ENCODE peak calls at places on chromosomes 13 and 19, in ten cellular contexts. One of them, this sample, is unnamed.

GRCh38 chr13:50444726-50445125 is 398.8 kb downstream of the DLEU7 start:
- DNase-seq in K562: no peak
- DNase-seq in endothelial cell: no peak
- DNase-seq in retinal pigment epithelial cell: no peak
- DNase-seq in HFF-Myc: no peak
- DNase-seq in spleen: no peak
- DNase-seq in cardiac muscle cell: no peak
- DNase-seq in dorsolateral prefrontal cortex: no peak
- DNase-seq in H9: no peak
- DNase-seq in progenitor cell of endocrine pancreas: no peak
- DNase-seq in this sample: no peak

GRCh38 chr19:19115954-19116353 is 22.3 kb downstream of the TMEM161A start:
- DNase-seq in retinal pigment epithelial cell: no peak
- DNase-seq in K562: peak
- DNase-seq in progenitor cell of endocrine pancreas: no peak
- DNase-seq in HFF-Myc: no peak
- DNase-seq in endothelial cell: peak
- DNase-seq in dorsolateral prefrontal cortex: no peak
- DNase-seq in spleen: no peak
- DNase-seq in H9: peak
- DNase-seq in cardiac muscle cell: peak
- DNase-seq in this sample: peak

GRCh38 chr13:41613984-41614581 is 156.7 kb downstream of the RGCC start:
- DNase-seq in HFF-Myc: peak
- DNase-seq in dorsolateral prefrontal cortex: peak
- DNase-seq in H9: no peak
- DNase-seq in progenitor cell of endocrine pancreas: no peak
- DNase-seq in spleen: no peak
- DNase-seq in K562: no peak
- DNase-seq in cardiac muscle cell: peak
- DNase-seq in retinal pigment epithelial cell: peak
- DNase-seq in endothelial cell: peak
- DNase-seq in this sample: no peak

GRCh38 chr13:25807562-25807961 is 244.3 kb downstream of the SHISA2 start:
- DNase-seq in K562: no peak
- DNase-seq in H9: no peak
- DNase-seq in dorsolateral prefrontal cortex: no peak
- DNase-seq in spleen: no peak
- DNase-seq in progenitor cell of endocrine pancreas: no peak
- DNase-seq in cardiac muscle cell: no peak
- DNase-seq in retinal pigment epithelial cell: no peak
- DNase-seq in endothelial cell: no peak
- DNase-seq in HFF-Myc: no peak
- DNase-seq in this sample: no peak

GRCh38 chr13:93547886-93548285 is 321.3 kb downstream of the GPC6 start:
- DNase-seq in HFF-Myc: no peak
- DNase-seq in retinal pigment epithelial cell: no peak
- DNase-seq in dorsolateral prefrontal cortex: no peak
- DNase-seq in cardiac muscle cell: no peak
- DNase-seq in K562: no peak
- DNase-seq in progenitor cell of endocrine pancreas: no peak
- DNase-seq in endothelial cell: no peak
- DNase-seq in H9: no peak
- DNase-seq in spleen: no peak
- DNase-seq in this sample: no peak

GRCh38 chr19:8473652-8474476 is 28.6 kb downstream of the PRAM1 start:
- DNase-seq in H9: no peak
- DNase-seq in cardiac muscle cell: no peak
- DNase-seq in dorsolateral prefrontal cortex: no peak
- DNase-seq in retinal pigment epithelial cell: no peak
- DNase-seq in progenitor cell of endocrine pancreas: no peak
- DNase-seq in spleen: no peak
- DNase-seq in K562: no peak
- DNase-seq in endothelial cell: no peak
- DNase-seq in HFF-Myc: no peak
- DNase-seq in this sample: no peak

GRCh38 chr13:43377955-43378354 is 354.6 kb downstream of the DNAJC15 start:
- DNase-seq in HFF-Myc: no peak
- DNase-seq in H9: no peak
- DNase-seq in K562: no peak
- DNase-seq in endothelial cell: no peak
- DNase-seq in progenitor cell of endocrine pancreas: no peak
- DNase-seq in dorsolateral prefrontal cortex: no peak
- DNase-seq in spleen: no peak
- DNase-seq in cardiac muscle cell: peak
- DNase-seq in retinal pigment epithelial cell: no peak
- DNase-seq in this sample: no peak

GRCh38 chr13:112074139-112074710 is 7.3 kb downstream of the SOX1 start:
- DNase-seq in K562: no peak
- DNase-seq in spleen: no peak
- DNase-seq in H9: no peak
- DNase-seq in endothelial cell: no peak
- DNase-seq in progenitor cell of endocrine pancreas: no peak
- DNase-seq in cardiac muscle cell: no peak
- DNase-seq in HFF-Myc: no peak
- DNase-seq in retinal pigment epithelial cell: no peak
- DNase-seq in dorsolateral prefrontal cortex: no peak
- DNase-seq in this sample: no peak

GRCh38 chr19:3968556-3969434 is 2.1 kb downstream of the DAPK3 start:
- DNase-seq in dorsolateral prefrontal cortex: no peak
- DNase-seq in cardiac muscle cell: peak
- DNase-seq in endothelial cell: peak
- DNase-seq in HFF-Myc: peak
- DNase-seq in H9: peak
- DNase-seq in K562: peak
- DNase-seq in retinal pigment epithelial cell: peak
- DNase-seq in progenitor cell of endocrine pancreas: peak
- DNase-seq in spleen: no peak
- DNase-seq in this sample: peak

GRCh38 chr19:6414033-6414643 is 10.5 kb downstream of the KHSRP start:
- DNase-seq in cardiac muscle cell: no peak
- DNase-seq in retinal pigment epithelial cell: no peak
- DNase-seq in dorsolateral prefrontal cortex: no peak
- DNase-seq in endothelial cell: no peak
- DNase-seq in HFF-Myc: no peak
- DNase-seq in H9: peak
- DNase-seq in K562: peak
- DNase-seq in spleen: no peak
- DNase-seq in progenitor cell of endocrine pancreas: no peak
- DNase-seq in this sample: no peak

GRCh38 chr19:16496613-16496983 is 404 bp downstream of the C19orf44 start:
- DNase-seq in progenitor cell of endocrine pancreas: no peak
- DNase-seq in retinal pigment epithelial cell: peak
- DNase-seq in dorsolateral prefrontal cortex: no peak
- DNase-seq in H9: no peak
- DNase-seq in HFF-Myc: no peak
- DNase-seq in endothelial cell: no peak
- DNase-seq in K562: peak
- DNase-seq in spleen: no peak
- DNase-seq in cardiac muscle cell: peak
- DNase-seq in this sample: no peak

GRCh38 chr19:28285078-28285477 is 927.9 kb downstream of the UQCRFS1 start:
- DNase-seq in endothelial cell: no peak
- DNase-seq in spleen: no peak
- DNase-seq in retinal pigment epithelial cell: no peak
- DNase-seq in progenitor cell of endocrine pancreas: no peak
- DNase-seq in dorsolateral prefrontal cortex: no peak
- DNase-seq in K562: no peak
- DNase-seq in H9: no peak
- DNase-seq in HFF-Myc: no peak
- DNase-seq in cardiac muscle cell: no peak
- DNase-seq in this sample: no peak

DNA sequence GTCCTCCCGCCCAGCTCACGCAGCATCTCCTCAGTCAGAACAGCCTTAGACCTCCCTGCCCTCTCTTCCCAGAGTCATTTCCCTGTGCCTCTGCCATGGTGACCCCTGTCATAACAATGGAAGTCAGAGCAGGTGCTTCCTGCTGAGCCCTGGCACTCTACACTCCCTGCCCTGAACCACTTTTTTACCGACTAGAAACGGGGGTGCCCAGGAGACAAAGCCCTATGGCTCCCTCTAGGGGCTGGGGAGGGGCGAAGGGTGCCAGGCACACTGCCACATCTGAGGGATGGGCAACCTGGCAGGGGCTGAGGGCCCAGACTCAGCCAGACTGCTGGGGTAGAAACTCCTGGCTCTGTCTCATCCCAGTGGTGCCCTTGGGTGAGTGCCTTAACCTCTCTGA is 16.4 kb downstream of the ZNF574 start:
- DNase-seq in spleen: peak
- DNase-seq in cardiac muscle cell: peak
- DNase-seq in endothelial cell: peak
- DNase-seq in HFF-Myc: no peak
- DNase-seq in retinal pigment epithelial cell: no peak
- DNase-seq in progenitor cell of endocrine pancreas: no peak
- DNase-seq in K562: peak
- DNase-seq in dorsolateral prefrontal cortex: no peak
- DNase-seq in H9: peak
- DNase-seq in this sample: no peak
- TF ChIP-seq CTCF in spleen: peak
- TF ChIP-seq CTCF in cardiac muscle cell: peak
- TF ChIP-seq CTCF in endothelial cell: no peak
- TF ChIP-seq CTCF in HFF-Myc: peak
- TF ChIP-seq CTCF in retinal pigment epithelial cell: peak
- TF ChIP-seq CTCF in progenitor cell of endocrine pancreas: peak
- TF ChIP-seq CTCF in K562: peak
- TF ChIP-seq CTCF in dorsolateral prefrontal cortex: no peak
- TF ChIP-seq CTCF in H9: peak
- TF ChIP-seq CTCF in this sample: peak

GRCh38 chr13:40243982-40244381 is 422.5 kb downstream of the FOXO1 start:
- DNase-seq in retinal pigment epithelial cell: no peak
- DNase-seq in H9: no peak
- DNase-seq in spleen: no peak
- DNase-seq in cardiac muscle cell: no peak
- DNase-seq in dorsolateral prefrontal cortex: no peak
- DNase-seq in endothelial cell: no peak
- DNase-seq in progenitor cell of endocrine pancreas: no peak
- DNase-seq in HFF-Myc: no peak
- DNase-seq in K562: no peak
- DNase-seq in this sample: no peak

GRCh38 chr13:40252241-40252640 is 414.2 kb downstream of the FOXO1 start:
- DNase-seq in cardiac muscle cell: no peak
- DNase-seq in retinal pigment epithelial cell: no peak
- DNase-seq in dorsolateral prefrontal cortex: no peak
- DNase-seq in endothelial cell: no peak
- DNase-seq in spleen: no peak
- DNase-seq in HFF-Myc: no peak
- DNase-seq in progenitor cell of endocrine pancreas: no peak
- DNase-seq in K562: no peak
- DNase-seq in H9: no peak
- DNase-seq in this sample: no peak

GRCh38 chr13:40245567-40245966 is 420.9 kb downstream of the FOXO1 start:
- DNase-seq in endothelial cell: no peak
- DNase-seq in HFF-Myc: no peak
- DNase-seq in dorsolateral prefrontal cortex: no peak
- DNase-seq in spleen: no peak
- DNase-seq in retinal pigment epithelial cell: no peak
- DNase-seq in K562: no peak
- DNase-seq in progenitor cell of endocrine pancreas: no peak
- DNase-seq in H9: no peak
- DNase-seq in cardiac muscle cell: no peak
- DNase-seq in this sample: no peak

GRCh38 chr13:40251343-40252032 is 415.0 kb downstream of the FOXO1 start:
- DNase-seq in progenitor cell of endocrine pancreas: no peak
- DNase-seq in spleen: no peak
- DNase-seq in K562: no peak
- DNase-seq in HFF-Myc: no peak
- DNase-seq in cardiac muscle cell: peak
- DNase-seq in dorsolateral prefrontal cortex: no peak
- DNase-seq in endothelial cell: no peak
- DNase-seq in H9: no peak
- DNase-seq in retinal pigment epithelial cell: no peak
- DNase-seq in this sample: no peak

DNA sequence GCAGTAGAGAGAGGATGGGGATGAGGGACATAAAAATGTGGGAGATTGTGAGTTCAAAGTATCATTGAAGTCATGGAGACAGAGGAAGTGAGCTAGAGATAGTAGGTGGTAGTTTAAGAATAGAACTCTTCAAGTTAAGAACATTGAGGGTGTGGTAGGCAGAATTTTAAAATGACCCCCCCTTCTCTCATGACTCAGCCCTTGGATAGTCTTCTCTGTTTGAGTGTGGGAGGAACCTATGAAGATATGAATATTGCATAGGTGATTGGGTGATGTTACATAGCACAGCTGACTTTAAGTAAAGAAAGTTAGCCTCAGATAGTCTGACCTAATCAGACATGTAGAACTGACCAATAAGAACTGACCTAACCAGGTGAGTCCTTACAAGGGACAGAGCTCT is 418.6 kb downstream of the FOXO1 start:
- DNase-seq in retinal pigment epithelial cell: no peak
- DNase-seq in K562: no peak
- DNase-seq in progenitor cell of endocrine pancreas: no peak
- DNase-seq in spleen: no peak
- DNase-seq in H9: no peak
- DNase-seq in cardiac muscle cell: peak
- DNase-seq in endothelial cell: no peak
- DNase-seq in HFF-Myc: no peak
- DNase-seq in dorsolateral prefrontal cortex: no peak
- DNase-seq in this sample: no peak
- TF ChIP-seq CTCF in retinal pigment epithelial cell: no peak
- TF ChIP-seq CTCF in K562: no peak
- TF ChIP-seq CTCF in progenitor cell of endocrine pancreas: no peak
- TF ChIP-seq CTCF in spleen: no peak
- TF ChIP-seq CTCF in H9: no peak
- TF ChIP-seq CTCF in cardiac muscle cell: no peak
- TF ChIP-seq CTCF in endothelial cell: no peak
- TF ChIP-seq CTCF in HFF-Myc: no peak
- TF ChIP-seq CTCF in dorsolateral prefrontal cortex: no peak
- TF ChIP-seq CTCF in this sample: no peak

GRCh38 chr13:99768986-99769385 is 202.6 kb downstream of the ZIC5 start:
- DNase-seq in K562: no peak
- DNase-seq in spleen: no peak
- DNase-seq in progenitor cell of endocrine pancreas: no peak
- DNase-seq in dorsolateral prefrontal cortex: no peak
- DNase-seq in H9: no peak
- DNase-seq in retinal pigment epithelial cell: no peak
- DNase-seq in cardiac muscle cell: no peak
- DNase-seq in endothelial cell: no peak
- DNase-seq in HFF-Myc: no peak
- DNase-seq in this sample: no peak

GRCh38 chr13:99765869-99766268 is 205.7 kb downstream of the ZIC5 start:
- DNase-seq in retinal pigment epithelial cell: no peak
- DNase-seq in cardiac muscle cell: no peak
- DNase-seq in spleen: no peak
- DNase-seq in H9: no peak
- DNase-seq in progenitor cell of endocrine pancreas: no peak
- DNase-seq in endothelial cell: no peak
- DNase-seq in HFF-Myc: no peak
- DNase-seq in K562: no peak
- DNase-seq in dorsolateral prefrontal cortex: no peak
- DNase-seq in this sample: no peak

GRCh38 chr13:99766641-99767045 is 204.9 kb downstream of the ZIC5 start:
- DNase-seq in HFF-Myc: peak
- DNase-seq in H9: peak
- DNase-seq in spleen: no peak
- DNase-seq in cardiac muscle cell: no peak
- DNase-seq in dorsolateral prefrontal cortex: no peak
- DNase-seq in endothelial cell: no peak
- DNase-seq in progenitor cell of endocrine pancreas: no peak
- DNase-seq in K562: no peak
- DNase-seq in retinal pigment epithelial cell: no peak
- DNase-seq in this sample: no peak
- TF ChIP-seq CTCF in HFF-Myc: peak
- TF ChIP-seq CTCF in H9: peak
- TF ChIP-seq CTCF in spleen: no peak
- TF ChIP-seq CTCF in cardiac muscle cell: no peak
- TF ChIP-seq CTCF in dorsolateral prefrontal cortex: no peak
- TF ChIP-seq CTCF in endothelial cell: no peak
- TF ChIP-seq CTCF in progenitor cell of endocrine pancreas: peak
- TF ChIP-seq CTCF in K562: peak
- TF ChIP-seq CTCF in retinal pigment epithelial cell: peak
- TF ChIP-seq CTCF in this sample: no peak

GRCh38 chr19:5047251-5047935 is 78.5 kb downstream of the KDM4B start:
- DNase-seq in K562: no peak
- DNase-seq in dorsolateral prefrontal cortex: no peak
- DNase-seq in progenitor cell of endocrine pancreas: no peak
- DNase-seq in retinal pigment epithelial cell: no peak
- DNase-seq in cardiac muscle cell: no peak
- DNase-seq in endothelial cell: no peak
- DNase-seq in H9: no peak
- DNase-seq in spleen: peak
- DNase-seq in HFF-Myc: no peak
- DNase-seq in this sample: no peak
- TF ChIP-seq CTCF in K562: no peak
- TF ChIP-seq CTCF in dorsolateral prefrontal cortex: no peak
- TF ChIP-seq CTCF in progenitor cell of endocrine pancreas: no peak
- TF ChIP-seq CTCF in retinal pigment epithelial cell: no peak
- TF ChIP-seq CTCF in cardiac muscle cell: no peak
- TF ChIP-seq CTCF in endothelial cell: no peak
- TF ChIP-seq CTCF in H9: no peak
- TF ChIP-seq CTCF in spleen: no peak
- TF ChIP-seq CTCF in HFF-Myc: no peak
- TF ChIP-seq CTCF in this sample: no peak